ENCODE peak calls at places on chromosome 11, in four cellular contexts. One of them, this sample, is unnamed.
A peak's percentile ranks its signal among the peaks of the same experiment; 100 is the strongest.

GRCh38 chr11:70076461-70076931 is 1.6 kb upstream of the ANO1 start:
- DNase-seq in ascending aorta: peak; percentile 71
- DNase-seq in HuH-7.5: no peak
- DNase-seq in NCI-H460: no peak
- DNase-seq in this sample: no peak

GRCh38 chr11:2076441-2076840 is 62.7 kb downstream of the IGF2 start:
- DNase-seq in HuH-7.5: no peak
- DNase-seq in ascending aorta: no peak
- DNase-seq in NCI-H460: no peak
- DNase-seq in this sample: no peak

GRCh38 chr11:96486890-96487633 is 97.2 kb downstream of the JRKL start:
- DNase-seq in HuH-7.5: no peak
- DNase-seq in NCI-H460: peak; percentile 44
- DNase-seq in ascending aorta: no peak
- DNase-seq in this sample: peak; percentile 86

GRCh38 chr11:30314625-30315024 is 8.3 kb upstream of the ARL14EP start:
- DNase-seq in ascending aorta: no peak
- DNase-seq in HuH-7.5: no peak
- DNase-seq in NCI-H460: no peak
- DNase-seq in this sample: no peak

GRCh38 chr11:46963848-46964247 is 27.3 kb downstream of the CSTPP1 start:
- DNase-seq in NCI-H460: no peak
- DNase-seq in HuH-7.5: no peak
- DNase-seq in ascending aorta: no peak
- DNase-seq in this sample: no peak

GRCh38 chr11:1531961-1532586 is 40.0 kb downstream of the DUSP8 start:
- DNase-seq in HuH-7.5: no peak
- DNase-seq in NCI-H460: no peak
- DNase-seq in ascending aorta: peak; percentile 82
- DNase-seq in this sample: no peak

GRCh38 chr11:61098778-61099177 is 3.5 kb upstream of the CD5 start:
- DNase-seq in ascending aorta: no peak
- DNase-seq in HuH-7.5: no peak
- DNase-seq in NCI-H460: no peak
- DNase-seq in this sample: no peak

GRCh38 chr11:1382831-1383607 is 6.7 kb upstream of the BRSK2 start:
- DNase-seq in ascending aorta: peak; percentile 90
- DNase-seq in HuH-7.5: no peak
- DNase-seq in NCI-H460: peak; percentile 53
- DNase-seq in this sample: peak; percentile 79

GRCh38 chr11:11078344-11078743 is 220.5 kb upstream of the ZBED5 start:
- DNase-seq in ascending aorta: no peak
- DNase-seq in NCI-H460: no peak
- DNase-seq in HuH-7.5: no peak
- DNase-seq in this sample: peak; percentile 38

GRCh38 chr11:78226684-78227680 is 38.3 kb downstream of the USP35 start:
- DNase-seq in ascending aorta: peak; percentile 48
- DNase-seq in NCI-H460: no peak
- DNase-seq in HuH-7.5: no peak
- DNase-seq in this sample: peak; percentile 22

GRCh38 chr11:118295834-118296454 is 8.6 kb upstream of the CD3E start:
- DNase-seq in ascending aorta: no peak
- DNase-seq in HuH-7.5: no peak
- DNase-seq in NCI-H460: no peak
- DNase-seq in this sample: peak; percentile 73

GRCh38 chr11:116397556-116398167 is 375.1 kb downstream of the BUD13 start:
- DNase-seq in HuH-7.5: no peak
- DNase-seq in NCI-H460: no peak
- DNase-seq in ascending aorta: no peak
- DNase-seq in this sample: peak; percentile 79

GRCh38 chr11:3359092-3359824 is 19.7 kb downstream of the ZNF195 start:
- DNase-seq in ascending aorta: no peak
- DNase-seq in NCI-H460: no peak
- DNase-seq in HuH-7.5: no peak
- DNase-seq in this sample: no peak

GRCh38 chr11:122089111-122089510 is 26.9 kb downstream of the BLID start:
- DNase-seq in ascending aorta: no peak
- DNase-seq in HuH-7.5: no peak
- DNase-seq in NCI-H460: no peak
- DNase-seq in this sample: no peak

GRCh38 chr11:60367009-60367408 is 11.3 kb upstream of the MS4A7 start:
- DNase-seq in HuH-7.5: no peak
- DNase-seq in NCI-H460: no peak
- DNase-seq in ascending aorta: no peak
- DNase-seq in this sample: no peak

GRCh38 chr11:61082161-61082870 is 20.0 kb upstream of the CD5 start:
- DNase-seq in HuH-7.5: no peak
- DNase-seq in NCI-H460: no peak
- DNase-seq in ascending aorta: no peak
- DNase-seq in this sample: no peak

GRCh38 chr11:115334932-115335788 is 169.1 kb downstream of the CADM1 start:
- DNase-seq in NCI-H460: peak; percentile 17
- DNase-seq in ascending aorta: no peak
- DNase-seq in HuH-7.5: no peak
- DNase-seq in this sample: no peak

GRCh38 chr11:66044757-66045156 is 4.2 kb downstream of the GAL3ST3 start:
- DNase-seq in HuH-7.5: no peak
- DNase-seq in ascending aorta: no peak
- DNase-seq in NCI-H460: no peak
- DNase-seq in this sample: no peak

GRCh38 chr11:11332141-11332710 is 20.8 kb downstream of the CSNK2A3 start:
- DNase-seq in ascending aorta: no peak
- DNase-seq in NCI-H460: no peak
- DNase-seq in HuH-7.5: no peak
- DNase-seq in this sample: no peak

GRCh38 chr11:120385690-120386089 is 49.5 kb downstream of the ARHGEF12 start:
- DNase-seq in HuH-7.5: no peak
- DNase-seq in ascending aorta: no peak
- DNase-seq in NCI-H460: no peak
- DNase-seq in this sample: no peak

GRCh38 chr11:96332236-96332761 is 10.7 kb downstream of the MAML2 start:
- DNase-seq in NCI-H460: no peak
- DNase-seq in ascending aorta: no peak
- DNase-seq in HuH-7.5: no peak
- DNase-seq in this sample: no peak

GRCh38 chr11:46346886-46347636 is at the start of gene DGKZ:
- DNase-seq in ascending aorta: peak; percentile 92
- DNase-seq in NCI-H460: peak; percentile 75
- DNase-seq in HuH-7.5: peak; percentile 85
- DNase-seq in this sample: peak; percentile 94

GRCh38 chr11:79592441-79593223 is 151.8 kb upstream of the TENM4 start:
- DNase-seq in ascending aorta: no peak
- DNase-seq in HuH-7.5: no peak
- DNase-seq in NCI-H460: no peak
- DNase-seq in this sample: no peak

GRCh38 chr11:44780940-44781631 is 54.3 kb downstream of the TSPAN18 start:
- DNase-seq in ascending aorta: no peak
- DNase-seq in HuH-7.5: no peak
- DNase-seq in NCI-H460: no peak
- DNase-seq in this sample: no peak

GRCh38 chr11:65315204-65315865 is 669 bp downstream of the CDC42EP2 start:
- DNase-seq in HuH-7.5: peak; percentile 71
- DNase-seq in ascending aorta: peak; percentile 89
- DNase-seq in NCI-H460: peak; percentile 63
- DNase-seq in this sample: peak; percentile 64

GRCh38 chr11:94649254-94649653 is 82.1 kb downstream of the PIWIL4 start:
- DNase-seq in ascending aorta: no peak
- DNase-seq in HuH-7.5: no peak
- DNase-seq in NCI-H460: no peak
- DNase-seq in this sample: peak; percentile 16

GRCh38 chr11:134393638-134394037 is 18.4 kb downstream of the B3GAT1 start:
- DNase-seq in ascending aorta: no peak
- DNase-seq in NCI-H460: peak; percentile 17
- DNase-seq in HuH-7.5: peak; percentile 66
- DNase-seq in this sample: peak; percentile 87